ENCODE peak calls at places on chromosome 12, in four cellular contexts. O is EH; K is NCI-H1105; I is stimulated activated CD8-positive, alpha-beta memory T cell treated with anti-CD3 and anti-CD28 coated beads, Interleukin-2, amount 100 ng/mL, for 1 hour. H is an unnamed sample.

GRCh38 chr12:132130690-132131089 is 13.4 kb downstream of the DDX51 start:
- DNase-seq in O (no peak), K (no peak), I (no peak), H (no peak)

GRCh38 chr12:120468271-120468845 is 1.2 kb downstream of the SRSF9 start:
- DNase-seq in O (peak), K (no peak), I (no peak), H (peak)

GRCh38 chr12:120358412-120359158 is 10.4 kb downstream of the MSI1 start:
- DNase-seq in O (no peak), I (no peak), K (no peak), H (no peak)

GRCh38 chr12:6266431-6267006 is 44.0 kb upstream of the PLEKHG6 start:
- DNase-seq in K (peak), O (peak), I (no peak), H (no peak)

GRCh38 chr12:108338915-108339657 is at the start of gene CMKLR1:
- DNase-seq in O (no peak), I (no peak), K (no peak), H (no peak)

GRCh38 chr12:111409403-111410228 is 3.9 kb downstream of the SH2B3 start:
- DNase-seq in I (no peak), O (peak), K (no peak), H (peak)

GRCh38 chr12:115761784-115762183 is 515.7 kb downstream of the MED13L start:
- DNase-seq in K (peak), I (no peak), O (peak), H (no peak)

GRCh38 chr12:48903982-48904411 is 21.3 kb downstream of the FKBP11 start:
- DNase-seq in I (peak), K (peak), O (peak), H (peak)

H was measured in astrocyte of the hippocampus.